ENCODE peak calls at places on chromosomes 11 and 22, in ten cellular contexts. N is cardiac muscle cell; W is ureter; K is GM20000; T is natural killer cell; R is stromal cell of bone marrow; A is HT1080; V is stimulated activated naive B cell treated with anti-CD40 and anti-IgM and Interleukin-4, amounts not matched to agents 10 μg/mL and 1 μg/mL and 100 μg/mL, for 72 hours; G is HEK293T; O is Right ventricle myocardium inferior. B is an unnamed sample.

GRCh38 chr11:86990520-86990919 is 35.3 kb upstream of the FZD4 start:
- DNase-seq in R (no peak), N (peak), V (no peak), G (no peak), A (peak), O (no peak), T (no peak), K (no peak), W (no peak), B (no peak)

GRCh38 chr11:90235536-90235935 is 12.7 kb upstream of the CHORDC1 start:
- DNase-seq in T (no peak), O (no peak), V (no peak), K (no peak), A (no peak), G (no peak), N (peak), R (no peak), W (no peak), B (no peak)

GRCh38 chr11:115927823-115928329 is 423.7 kb upstream of the CADM1 start:
- DNase-seq in K (no peak), R (no peak), W (no peak), G (no peak), A (no peak), T (no peak), V (no peak), O (no peak), N (no peak), B (no peak)

GRCh38 chr11:33329705-33330329 is 72.6 kb downstream of the HIPK3 start:
- DNase-seq in R (peak), O (no peak), T (no peak), W (peak), N (peak), V (no peak), K (peak), A (peak), G (peak), B (peak)

GRCh38 chr22:43434601-43435311 is 22.9 kb downstream of the MPPED1 start:
- DNase-seq in K (no peak), W (no peak), V (no peak), N (no peak), G (no peak), T (no peak), A (no peak), O (no peak), R (no peak), B (no peak)

GRCh38 chr11:9753031-9753430 is 89.2 kb downstream of the SWAP70 start:
- DNase-seq in V (no peak), O (no peak), R (peak), W (no peak), N (peak), T (no peak), G (no peak), A (peak), K (no peak), B (no peak)

GRCh38 chr11:59556115-59556882 is 45.0 kb downstream of the OR4D9 start:
- DNase-seq in T (peak), V (peak), W (peak), K (no peak), A (peak), R (peak), G (no peak), N (peak), O (no peak), B (peak)

GRCh38 chr11:79331251-79331901 is 109.5 kb downstream of the TENM4 start:
- DNase-seq in A (no peak), K (no peak), N (no peak), O (no peak), G (peak), W (no peak), V (no peak), T (no peak), R (no peak), B (no peak)

GRCh38 chr11:130580372-130580771 is 131.9 kb downstream of the ADAMTS15 start:
- DNase-seq in N (peak), V (no peak), O (no peak), W (no peak), A (peak), T (no peak), R (no peak), G (no peak), K (no peak), B (no peak)

GRCh38 chr11:134414036-134414731 is 2.1 kb upstream of the B3GAT1 start:
- DNase-seq in O (no peak), R (no peak), N (no peak), G (no peak), A (no peak), W (no peak), T (no peak), V (no peak), K (no peak), B (no peak)

GRCh38 chr11:9525116-9525515 is 48.4 kb upstream of the WEE1 start:
- DNase-seq in A (no peak), G (no peak), O (no peak), V (no peak), N (no peak), T (no peak), R (no peak), K (no peak), W (no peak), B (no peak)

GRCh38 chr22:40547729-40548143 is 88.8 kb downstream of the MRTFA start:
- DNase-seq in K (no peak), G (no peak), O (peak), R (no peak), N (peak), W (no peak), A (no peak), T (no peak), V (no peak), B (no peak)

GRCh38 chr22:17566776-17567175 is 3.5 kb downstream of the SLC25A18 start:
- DNase-seq in R (no peak), G (no peak), K (no peak), O (no peak), N (no peak), T (no peak), V (no peak), W (no peak), A (no peak), B (no peak)

GRCh38 chr11:134504146-134504905 is 92.3 kb upstream of the B3GAT1 start:
- DNase-seq in A (peak), W (no peak), T (peak), R (no peak), O (no peak), V (no peak), G (no peak), K (no peak), N (no peak), B (no peak)

GRCh38 chr11:121391914-121392313 is 60.2 kb upstream of the SORL1 start:
- DNase-seq in R (no peak), N (no peak), K (no peak), G (no peak), O (no peak), A (no peak), T (no peak), W (peak), V (no peak), B (no peak)

GRCh38 chr11:102981324-102981910 is 25.9 kb upstream of the MMP13 start:
- DNase-seq in R (no peak), K (peak), V (no peak), G (no peak), W (no peak), O (no peak), N (no peak), A (no peak), T (no peak), B (no peak)

GRCh38 chr11:7673724-7674434 is 579 bp upstream of the CYB5R2 start:
- DNase-seq in T (no peak), K (peak), A (no peak), O (no peak), N (peak), V (no peak), G (no peak), R (no peak), W (peak), B (no peak)

GRCh38 chr22:44894321-44894720 is 115.5 kb downstream of the PHF21B start:
- DNase-seq in V (no peak), A (no peak), K (no peak), G (no peak), T (no peak), N (no peak), O (no peak), W (no peak), R (no peak), B (no peak)

GRCh38 chr11:120324932-120325810 is at the start of gene TLCD5:
- DNase-seq in O (peak), V (peak), W (no peak), K (peak), T (no peak), N (peak), G (peak), R (no peak), A (peak), B (no peak)

GRCh38 chr11:3120071-3120792 is 44.9 kb downstream of the OSBPL5 start:
- DNase-seq in T (no peak), G (no peak), O (peak), R (no peak), A (no peak), W (no peak), V (no peak), N (no peak), K (no peak), B (no peak)

GRCh38 chr11:116263770-116264169 is 509.0 kb downstream of the BUD13 start:
- DNase-seq in W (no peak), O (no peak), G (no peak), K (no peak), T (no peak), R (no peak), A (no peak), V (no peak), N (no peak), B (no peak)

GRCh38 chr11:95549276-95549675 is 240.3 kb downstream of the FAM76B start:
- DNase-seq in R (no peak), G (no peak), V (no peak), T (no peak), O (no peak), W (no peak), K (no peak), A (no peak), N (no peak), B (no peak)

GRCh38 chr11:6631356-6631890 is 12.2 kb upstream of the TPP1 start:
- DNase-seq in T (no peak), A (no peak), R (no peak), K (no peak), V (no peak), N (no peak), O (no peak), W (no peak), G (no peak), B (no peak)

GRCh38 chr22:39098026-39098425 is 982 bp downstream of the APOBEC3H start:
- DNase-seq in T (no peak), N (no peak), V (no peak), G (peak), O (no peak), R (no peak), K (peak), W (no peak), A (no peak), B (no peak)

GRCh38 chr11:85961930-85962363 is 106.8 kb downstream of the CCDC83 start:
- DNase-seq in T (no peak), A (no peak), V (no peak), N (peak), R (no peak), O (no peak), K (no peak), G (no peak), W (no peak), B (no peak)

GRCh38 chr22:38397189-38398097 is 57.6 kb downstream of the KCNJ4 start:
- DNase-seq in O (peak), G (peak), N (peak), W (no peak), R (no peak), V (peak), A (peak), T (no peak), K (peak), B (peak)

GRCh38 chr11:47394322-47395224 is 13.8 kb upstream of the SLC39A13 start:
- DNase-seq in W (peak), N (peak), O (peak), R (no peak), K (peak), T (peak), A (peak), V (peak), G (no peak), B (no peak)

GRCh38 chr22:40967120-40967760 is 16.1 kb downstream of the RBX1 start:
- DNase-seq in T (no peak), K (no peak), N (no peak), W (no peak), R (no peak), A (no peak), G (no peak), V (no peak), O (no peak), B (no peak)

GRCh38 chr22:50621948-50622722 is 5.8 kb downstream of the ARSA start:
- DNase-seq in A (no peak), R (no peak), O (no peak), N (no peak), K (peak), G (no peak), V (no peak), T (no peak), W (no peak), B (peak)

GRCh38 chr11:78420255-78420764 is 2.7 kb upstream of the GAB2 start:
- DNase-seq in R (peak), N (peak), V (peak), W (peak), A (peak), O (peak), G (peak), K (peak), T (peak), B (peak)

GRCh38 chr22:26975381-26975780 is 318.0 kb downstream of the MIAT start:
- DNase-seq in K (no peak), R (no peak), G (no peak), V (no peak), O (no peak), N (peak), T (no peak), A (no peak), W (no peak), B (no peak)

GRCh38 chr22:34897126-34897525 is 168.8 kb upstream of the ISX start:
- DNase-seq in A (no peak), G (no peak), N (no peak), V (no peak), T (no peak), O (no peak), R (peak), W (no peak), K (no peak), B (no peak)

GRCh38 chr11:108007819-108008218 is 879 bp upstream of the CUL5 start:
- DNase-seq in A (no peak), W (no peak), O (no peak), T (no peak), N (no peak), G (no peak), R (no peak), V (no peak), K (no peak), B (no peak)

GRCh38 chr11:34855754-34856095 is 60.5 kb downstream of the APIP start:
- DNase-seq in W (no peak), K (no peak), N (no peak), V (no peak), A (no peak), T (no peak), O (no peak), R (no peak), G (no peak), B (no peak)

GRCh38 chr11:93857413-93858185 is 7.2 kb upstream of the VSTM5 start:
- DNase-seq in A (no peak), N (no peak), K (no peak), T (no peak), R (peak), O (no peak), V (no peak), W (no peak), G (no peak), B (no peak)

GRCh38 chr11:128714881-128715280 is 21.0 kb downstream of the FLI1 start:
- DNase-seq in N (peak), R (peak), T (no peak), W (no peak), A (peak), O (no peak), G (no peak), V (no peak), K (no peak), B (no peak)

GRCh38 chr11:75022759-75023396 is 34.1 kb downstream of the NEU3 start:
- DNase-seq in N (peak), T (peak), V (peak), R (peak), G (peak), O (peak), K (peak), A (peak), W (peak), B (peak)

GRCh38 chr11:78253797-78254196 is 65.1 kb downstream of the USP35 start:
- DNase-seq in V (no peak), W (no peak), G (no peak), T (no peak), O (no peak), A (peak), K (no peak), R (no peak), N (no peak), B (no peak)

GRCh38 chr11:68828957-68829356 is 12.8 kb downstream of the CPT1A start:
- DNase-seq in G (no peak), T (no peak), N (no peak), O (no peak), K (no peak), R (no peak), A (no peak), V (no peak), W (no peak), B (no peak)

GRCh38 chr22:38177926-38178604 is 3.6 kb downstream of the PLA2G6 start:
- DNase-seq in W (no peak), O (no peak), V (no peak), N (peak), T (no peak), K (no peak), R (no peak), A (peak), G (peak), B (no peak)